ENCODE peak calls at places on chromosomes 6 and 20, in six cellular contexts. Y, H, W, F, K and S are unnamed samples.

GRCh38 chr6:12716298-12716853 is at the start of gene PHACTR1:
- DNase-seq in Y (no peak), H (no peak), W (no peak), F (no peak), K (no peak), S (no peak)

GRCh38 chr6:167093922-167094432 is 28.9 kb upstream of the CCR6 start:
- DNase-seq in Y (no peak), H (no peak), W (no peak), F (no peak), K (no peak), S (no peak)

GRCh38 chr20:36845288-36845969 is 30.5 kb upstream of the TLDC2 start:
- DNase-seq in Y (no peak), H (no peak), W (no peak), F (no peak), K (no peak), S (no peak)

GRCh38 chr20:4814696-4815252 is 93.1 kb downstream of the PRND start:
- DNase-seq in Y (no peak), H (no peak), W (no peak), F (no peak), K (no peak), S (no peak)

GRCh38 chr6:143948208-143948607 is 59.9 kb downstream of the PLAGL1 start:
- DNase-seq in Y (no peak), H (no peak), W (no peak), F (no peak), K (no peak), S (no peak)

GRCh38 chr6:152948150-152948768 is 34.6 kb downstream of the FBXO5 start:
- DNase-seq in Y (peak), H (no peak), W (no peak), F (peak), K (peak), S (no peak)

GRCh38 chr6:86016567-86016966 is 373.9 kb upstream of the SYNCRIP start:
- DNase-seq in Y (no peak), H (no peak), W (no peak), F (no peak), K (no peak), S (no peak)

GRCh38 chr6:142377112-142377848 is 75.5 kb downstream of the ADGRG6 start:
- DNase-seq in Y (no peak), H (no peak), W (no peak), F (peak), K (no peak), S (no peak)

GRCh38 chr6:11663519-11663918 is 115.1 kb downstream of the ADTRP start:
- DNase-seq in Y (no peak), H (no peak), W (no peak), F (no peak), K (no peak), S (no peak)

GRCh38 chr20:32252189-32252588 is 25.3 kb upstream of the KIF3B start:
- DNase-seq in Y (no peak), H (no peak), W (no peak), F (no peak), K (no peak), S (no peak)

GRCh38 chr6:32114853-32115252 is 5.7 kb upstream of the TNXB start:
- DNase-seq in Y (no peak), H (no peak), W (no peak), F (no peak), K (peak), S (no peak)

GRCh38 chr6:7143161-7143974 is 35.6 kb downstream of the RREB1 start:
- DNase-seq in Y (no peak), H (no peak), W (no peak), F (no peak), K (no peak), S (no peak)

GRCh38 chr6:83092756-83093399 is 25.4 kb downstream of the DOP1A start:
- DNase-seq in Y (no peak), H (no peak), W (no peak), F (no peak), K (no peak), S (no peak)

GRCh38 chr6:223136-223535 is 69.2 kb upstream of the DUSP22 start:
- DNase-seq in Y (no peak), H (no peak), W (no peak), F (no peak), K (no peak), S (no peak)

GRCh38 chr6:168318579-168319278 is 848 bp downstream of the DACT2 start:
- DNase-seq in Y (no peak), H (no peak), W (no peak), F (no peak), K (no peak), S (no peak)

GRCh38 chr6:159762681-159763293 is 942 bp downstream of the ACAT2 start:
- DNase-seq in Y (no peak), H (no peak), W (no peak), F (peak), K (no peak), S (no peak)

GRCh38 chr6:149318581-149319286 is 1.2 kb downstream of the TAB2 start:
- DNase-seq in Y (no peak), H (no peak), W (no peak), F (peak), K (no peak), S (no peak)

GRCh38 chr20:46423342-46423741 is 16.9 kb upstream of the ELMO2 start:
- DNase-seq in Y (no peak), H (no peak), W (no peak), F (peak), K (no peak), S (no peak)

GRCh38 chr6:18446771-18447170 is 59.6 kb downstream of the RNF144B start:
- DNase-seq in Y (no peak), H (no peak), W (no peak), F (no peak), K (no peak), S (no peak)

GRCh38 chr6:7146079-7146828 is 38.5 kb downstream of the RREB1 start:
- DNase-seq in Y (no peak), H (no peak), W (no peak), F (peak), K (peak), S (no peak)

GRCh38 chr6:131946992-131947955 is 3.9 kb downstream of the CCN2 start:
- DNase-seq in Y (no peak), H (no peak), W (no peak), F (no peak), K (peak), S (no peak)

GRCh38 chr6:75528423-75528822 is 34.8 kb upstream of the FILIP1 start:
- DNase-seq in Y (no peak), H (no peak), W (no peak), F (peak), K (no peak), S (no peak)

GRCh38 chr6:131770776-131771175 is 37.0 kb upstream of the ENPP1 start:
- DNase-seq in Y (no peak), H (no peak), W (no peak), F (no peak), K (no peak), S (no peak)

GRCh38 chr20:3222635-3223600 is 13.6 kb downstream of the ITPA start:
- DNase-seq in Y (no peak), H (peak), W (no peak), F (peak), K (no peak), S (no peak)

GRCh38 chr20:62020935-62021701 is 44.6 kb downstream of the TAF4 start:
- DNase-seq in Y (no peak), H (no peak), W (no peak), F (no peak), K (peak), S (no peak)

GRCh38 chr20:17615645-17616479 is 46.0 kb downstream of the DSTN start:
- DNase-seq in Y (no peak), H (no peak), W (no peak), F (no peak), K (no peak), S (no peak)

DNA sequence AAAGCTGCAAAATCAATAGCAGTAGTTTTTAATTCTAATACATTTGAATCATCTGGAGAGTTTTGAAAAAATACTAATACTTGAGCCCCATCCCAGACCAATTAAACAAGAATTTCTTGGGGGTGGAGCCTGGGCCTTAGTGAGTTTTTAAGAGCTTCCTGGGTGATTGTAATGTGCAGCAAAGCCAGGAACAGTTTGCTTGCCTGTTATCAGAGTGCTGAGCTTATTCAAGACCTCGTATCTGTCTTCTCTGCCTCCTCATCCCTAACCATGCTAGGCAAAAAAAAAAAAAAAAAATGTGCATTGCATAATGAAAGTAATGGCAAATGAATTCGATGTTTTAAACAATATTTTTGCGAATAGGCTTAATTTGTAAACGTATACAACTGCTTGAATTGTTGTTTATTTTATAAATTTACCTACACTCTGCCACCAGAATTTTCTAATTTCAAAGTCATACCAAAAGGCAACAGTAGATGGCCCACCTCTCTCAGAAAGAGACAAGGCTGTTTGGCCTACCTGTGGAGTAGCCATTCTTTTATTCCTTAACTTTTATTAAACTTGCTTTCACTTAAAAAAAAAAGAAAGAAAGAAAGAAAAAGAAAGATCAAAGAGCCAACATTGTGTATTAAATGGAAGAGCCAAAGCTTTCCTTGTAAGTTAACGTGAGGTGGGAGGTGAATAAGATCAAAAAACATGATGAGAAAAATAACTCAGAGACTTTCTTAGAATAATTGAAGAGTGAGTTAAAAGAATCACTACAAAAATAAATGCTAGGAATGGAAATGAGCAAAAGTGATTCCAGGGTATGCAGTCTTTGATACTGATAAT is 36.2 kb upstream of the MYB start:
- DNase-seq in Y (no peak), H (no peak), W (no peak), F (peak), K (peak), S (no peak)
- TF ChIP-seq CTCF in Y (peak), H (no peak), W (no peak), F (peak), K (peak), S (peak)

DNA sequence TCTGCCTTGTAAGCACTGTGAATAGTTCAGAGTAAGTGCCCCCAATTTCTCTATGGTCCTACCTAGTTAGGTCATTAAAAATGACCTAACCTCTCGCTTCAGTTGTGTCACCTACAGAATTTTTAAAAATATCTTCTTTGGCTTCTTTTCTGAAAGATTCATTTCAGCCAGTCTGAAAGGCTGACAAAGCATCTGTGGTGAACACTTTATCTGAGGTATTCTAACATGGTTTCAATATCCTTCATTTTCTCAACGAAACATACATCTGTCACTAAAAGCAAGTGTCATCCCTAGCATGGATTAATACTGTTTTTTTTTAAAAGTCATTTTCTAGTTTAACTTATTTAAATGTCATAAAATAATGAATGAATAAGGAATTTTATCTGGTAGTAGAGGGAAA is 5.1 kb downstream of the DPM1 start:
- DNase-seq in Y (no peak), H (no peak), W (no peak), F (no peak), K (no peak), S (no peak)
- TF ChIP-seq CTCF in Y (no peak), H (no peak), W (no peak), F (no peak), K (no peak), S (no peak)

GRCh38 chr6:99614430-99615161 is 8.0 kb downstream of the PRDM13 start:
- DNase-seq in Y (no peak), H (no peak), W (no peak), F (peak), K (no peak), S (no peak)
- TF ChIP-seq CTCF in Y (no peak), H (no peak), W (no peak), F (no peak), K (peak), S (peak)

GRCh38 chr6:2266031-2266430 is 20.6 kb upstream of the GMDS start:
- DNase-seq in Y (no peak), H (no peak), W (no peak), F (no peak), K (no peak), S (no peak)

GRCh38 chr6:2266845-2267244 is 21.4 kb upstream of the GMDS start:
- DNase-seq in Y (no peak), H (no peak), W (no peak), F (no peak), K (no peak), S (no peak)

GRCh38 chr6:2263896-2264295 is 18.5 kb upstream of the GMDS start:
- DNase-seq in Y (no peak), H (no peak), W (no peak), F (no peak), K (no peak), S (no peak)

GRCh38 chr6:2270049-2270448 is 24.6 kb upstream of the GMDS start:
- DNase-seq in Y (no peak), H (no peak), W (no peak), F (no peak), K (no peak), S (no peak)

DNA sequence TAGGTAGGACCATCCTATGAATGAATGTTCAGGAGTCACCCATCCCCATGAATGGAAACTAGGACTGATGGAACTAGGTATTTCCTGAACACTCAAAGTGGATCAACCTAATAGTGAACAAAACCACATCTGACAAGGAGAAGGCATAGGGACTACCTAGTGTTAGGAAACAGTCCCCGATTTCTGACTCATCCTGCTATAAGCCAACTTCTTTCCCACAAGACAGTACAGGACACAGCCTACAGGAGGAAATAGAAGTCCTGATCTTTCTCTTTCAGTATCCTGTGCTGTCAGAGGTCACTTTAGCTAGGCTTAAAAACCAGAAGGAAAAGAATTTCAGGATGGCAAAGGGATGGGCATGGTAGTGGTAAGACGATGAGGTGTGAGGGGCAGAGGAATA is 19.5 kb upstream of the GMDS start:
- DNase-seq in Y (no peak), H (no peak), W (no peak), F (no peak), K (peak), S (no peak)
- TF ChIP-seq CTCF in Y (no peak), H (no peak), W (no peak), F (no peak), K (no peak), S (no peak)